ENCODE peak calls at places on chromosomes 3 and 15, in eight cellular contexts. One of them, this sample, is unnamed.

GRCh38 chr3:151379083-151379734 is 5.3 kb downstream of the P2RY12 start:
- DNase-seq in D721Med: no peak
- DNase-seq in sigmoid colon: no peak
- DNase-seq in CD4-positive, alpha-beta T cell: no peak
- DNase-seq in AG04449: no peak
- DNase-seq in psoas muscle: peak; percentile 13
- DNase-seq in fibroblast of pulmonary artery: peak; percentile 26
- DNase-seq in osteocyte: no peak
- DNase-seq in this sample: peak; percentile 57

GRCh38 chr3:50154840-50155490 is at the start of gene SEMA3F:
- DNase-seq in osteocyte: no peak
- DNase-seq in psoas muscle: peak; percentile 72
- DNase-seq in D721Med: peak; percentile 89
- DNase-seq in fibroblast of pulmonary artery: peak; percentile 68
- DNase-seq in AG04449: no peak
- DNase-seq in CD4-positive, alpha-beta T cell: peak; percentile 37
- DNase-seq in sigmoid colon: peak; percentile 74
- DNase-seq in this sample: peak; percentile 62

GRCh38 chr3:72343078-72343477 is 505.2 kb downstream of the SHQ1 start:
- DNase-seq in psoas muscle: no peak
- DNase-seq in sigmoid colon: no peak
- DNase-seq in osteocyte: no peak
- DNase-seq in D721Med: no peak
- DNase-seq in CD4-positive, alpha-beta T cell: no peak
- DNase-seq in AG04449: no peak
- DNase-seq in fibroblast of pulmonary artery: no peak
- DNase-seq in this sample: peak; percentile 48

GRCh38 chr3:41419809-41420208 is 220.5 kb downstream of the CTNNB1 start:
- DNase-seq in osteocyte: no peak
- DNase-seq in sigmoid colon: no peak
- DNase-seq in fibroblast of pulmonary artery: no peak
- DNase-seq in AG04449: no peak
- DNase-seq in D721Med: no peak
- DNase-seq in CD4-positive, alpha-beta T cell: no peak
- DNase-seq in psoas muscle: no peak
- DNase-seq in this sample: no peak

GRCh38 chr3:42831321-42831713 is 22.1 kb downstream of the ACKR2 start:
- DNase-seq in psoas muscle: peak; percentile 64
- DNase-seq in osteocyte: peak; percentile 81
- DNase-seq in sigmoid colon: peak; percentile 79
- DNase-seq in fibroblast of pulmonary artery: peak; percentile 60
- DNase-seq in D721Med: no peak
- DNase-seq in AG04449: no peak
- DNase-seq in CD4-positive, alpha-beta T cell: peak; percentile 63
- DNase-seq in this sample: peak; percentile 62

GRCh38 chr3:20857636-20858035 is 671.6 kb upstream of the SGO1 start:
- DNase-seq in psoas muscle: no peak
- DNase-seq in D721Med: no peak
- DNase-seq in osteocyte: no peak
- DNase-seq in CD4-positive, alpha-beta T cell: no peak
- DNase-seq in fibroblast of pulmonary artery: peak; percentile 22
- DNase-seq in AG04449: peak; percentile 33
- DNase-seq in sigmoid colon: no peak
- DNase-seq in this sample: peak; percentile 3

GRCh38 chr3:111616417-111617105 is 21.4 kb upstream of the ZBED2 start:
- DNase-seq in fibroblast of pulmonary artery: no peak
- DNase-seq in osteocyte: no peak
- DNase-seq in CD4-positive, alpha-beta T cell: peak; percentile 32
- DNase-seq in sigmoid colon: no peak
- DNase-seq in psoas muscle: no peak
- DNase-seq in D721Med: no peak
- DNase-seq in AG04449: no peak
- DNase-seq in this sample: peak; percentile 24

GRCh38 chr15:55902975-55903374 is 90.4 kb downstream of the NEDD4 start:
- DNase-seq in fibroblast of pulmonary artery: no peak
- DNase-seq in AG04449: no peak
- DNase-seq in CD4-positive, alpha-beta T cell: no peak
- DNase-seq in osteocyte: no peak
- DNase-seq in psoas muscle: no peak
- DNase-seq in D721Med: no peak
- DNase-seq in sigmoid colon: no peak
- DNase-seq in this sample: no peak

GRCh38 chr15:88489321-88489720 is 21.8 kb downstream of the MRPS11 start:
- DNase-seq in AG04449: no peak
- DNase-seq in fibroblast of pulmonary artery: no peak
- DNase-seq in osteocyte: no peak
- DNase-seq in sigmoid colon: no peak
- DNase-seq in psoas muscle: no peak
- DNase-seq in D721Med: no peak
- DNase-seq in CD4-positive, alpha-beta T cell: no peak
- DNase-seq in this sample: no peak

GRCh38 chr3:49357466-49358216 is 512 bp downstream of the GPX1 start:
- DNase-seq in D721Med: no peak
- DNase-seq in osteocyte: peak; percentile 87
- DNase-seq in CD4-positive, alpha-beta T cell: peak; percentile 29
- DNase-seq in psoas muscle: peak; percentile 62
- DNase-seq in fibroblast of pulmonary artery: peak; percentile 93
- DNase-seq in sigmoid colon: peak; percentile 80
- DNase-seq in AG04449: peak; percentile 49
- DNase-seq in this sample: peak; percentile 93

GRCh38 chr15:39177561-39177960 is 403.3 kb upstream of the THBS1 start:
- DNase-seq in fibroblast of pulmonary artery: no peak
- DNase-seq in sigmoid colon: no peak
- DNase-seq in psoas muscle: no peak
- DNase-seq in AG04449: no peak
- DNase-seq in D721Med: no peak
- DNase-seq in osteocyte: no peak
- DNase-seq in CD4-positive, alpha-beta T cell: no peak
- DNase-seq in this sample: no peak

GRCh38 chr3:52339612-52340011 is 23.5 kb downstream of the DNAH1 start:
- DNase-seq in D721Med: no peak
- DNase-seq in psoas muscle: no peak
- DNase-seq in AG04449: peak; percentile 57
- DNase-seq in fibroblast of pulmonary artery: peak; percentile 93
- DNase-seq in osteocyte: no peak
- DNase-seq in sigmoid colon: no peak
- DNase-seq in CD4-positive, alpha-beta T cell: peak; percentile 21
- DNase-seq in this sample: peak; percentile 94

DNA sequence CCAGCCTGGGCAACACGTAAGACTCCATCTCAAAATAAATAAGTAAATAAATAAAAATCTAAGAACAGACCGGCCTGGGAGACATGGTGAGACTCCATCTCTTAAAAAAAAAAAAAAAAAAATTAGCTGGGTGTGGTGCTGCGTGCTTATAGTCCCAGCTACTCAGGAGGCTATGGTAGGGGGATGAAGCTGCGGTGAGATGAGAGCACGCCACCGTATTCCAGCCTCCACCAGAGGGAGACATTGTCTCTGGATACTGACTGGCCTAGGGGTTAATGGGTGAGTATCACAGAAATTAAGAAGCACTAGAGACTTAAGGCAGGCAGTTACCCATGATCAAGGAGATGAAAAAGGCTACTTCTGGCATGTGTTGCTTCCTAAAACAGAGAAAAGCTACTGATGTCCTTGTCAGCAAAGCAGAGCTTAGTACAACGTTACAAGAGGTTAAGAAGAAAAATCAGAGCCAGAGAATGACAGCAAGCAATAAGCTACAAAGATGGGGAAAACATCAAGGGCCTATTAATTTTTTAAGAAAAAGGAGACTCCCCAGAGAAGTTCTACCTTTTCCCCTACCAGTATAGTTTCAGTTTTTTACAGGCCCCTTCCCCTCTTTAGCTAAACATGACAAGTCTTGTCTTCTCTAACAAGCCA is 8.6 kb downstream of the TFRC start:
- DNase-seq in AG04449: no peak
- DNase-seq in fibroblast of pulmonary artery: peak; percentile 74
- DNase-seq in osteocyte: no peak
- DNase-seq in psoas muscle: no peak
- DNase-seq in sigmoid colon: no peak
- DNase-seq in CD4-positive, alpha-beta T cell: peak; percentile 64
- DNase-seq in D721Med: peak; percentile 49
- DNase-seq in this sample: peak; percentile 76
- TF ChIP-seq CTCF in AG04449: peak; percentile 84
- TF ChIP-seq CTCF in fibroblast of pulmonary artery: peak; percentile 89
- TF ChIP-seq CTCF in osteocyte: peak; percentile 83
- TF ChIP-seq CTCF in psoas muscle: peak; percentile 75
- TF ChIP-seq CTCF in sigmoid colon: peak; percentile 69
- TF ChIP-seq CTCF in CD4-positive, alpha-beta T cell: peak; percentile 80
- TF ChIP-seq CTCF in D721Med: peak; percentile 79
- TF ChIP-seq CTCF in this sample: peak; percentile 93

DNA sequence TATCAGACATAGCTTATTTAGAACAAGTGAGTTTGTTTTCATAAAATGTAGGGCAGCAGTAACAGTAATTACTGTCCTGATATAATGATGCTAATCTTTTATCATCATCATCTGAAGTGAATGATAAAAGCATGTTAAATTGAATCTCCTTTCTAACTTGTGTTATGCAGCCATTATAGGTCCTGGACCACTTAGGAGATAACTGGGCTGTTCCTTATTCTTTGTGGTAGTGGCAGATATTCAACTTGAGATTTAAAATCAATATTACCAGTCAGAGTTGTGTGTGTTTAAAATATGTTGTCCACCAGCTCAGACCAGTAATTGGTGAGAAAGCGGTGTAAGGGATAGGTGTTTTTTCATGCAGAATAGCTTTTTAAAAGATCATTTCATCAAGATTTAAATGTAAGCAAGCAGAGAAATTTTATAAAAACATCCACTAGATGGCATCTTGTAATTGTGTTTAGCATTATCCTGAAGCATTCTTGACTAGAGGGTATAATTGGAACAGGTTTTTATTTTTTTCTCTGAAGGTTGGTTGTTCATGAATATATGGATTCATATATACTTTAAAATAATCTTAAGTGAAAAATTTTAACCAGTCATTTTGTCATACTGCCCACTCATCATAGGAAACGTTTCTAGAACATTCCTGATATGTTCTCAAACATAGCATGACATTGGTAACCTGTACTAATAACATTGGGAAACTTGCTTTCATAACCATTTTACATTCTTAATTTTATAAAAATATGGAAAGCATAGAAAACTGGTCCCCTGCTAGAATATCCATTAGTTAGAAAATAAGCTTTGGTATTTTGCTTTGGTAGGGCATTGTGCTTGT is 153.9 kb downstream of the BBX start:
- DNase-seq in fibroblast of pulmonary artery: peak; percentile 58
- DNase-seq in sigmoid colon: no peak
- DNase-seq in AG04449: no peak
- DNase-seq in CD4-positive, alpha-beta T cell: no peak
- DNase-seq in osteocyte: no peak
- DNase-seq in psoas muscle: no peak
- DNase-seq in D721Med: no peak
- DNase-seq in this sample: peak; percentile 64
- TF ChIP-seq CTCF in fibroblast of pulmonary artery: peak; percentile 48
- TF ChIP-seq CTCF in sigmoid colon: peak; percentile 47
- TF ChIP-seq CTCF in AG04449: peak; percentile 29
- TF ChIP-seq CTCF in CD4-positive, alpha-beta T cell: peak; percentile 77
- TF ChIP-seq CTCF in osteocyte: peak; percentile 67
- TF ChIP-seq CTCF in psoas muscle: peak; percentile 65
- TF ChIP-seq CTCF in D721Med: peak; percentile 51
- TF ChIP-seq CTCF in this sample: peak; percentile 54

GRCh38 chr3:7800006-7800780 is 701.4 kb upstream of the LMCD1 start:
- DNase-seq in AG04449: no peak
- DNase-seq in osteocyte: no peak
- DNase-seq in psoas muscle: no peak
- DNase-seq in D721Med: no peak
- DNase-seq in CD4-positive, alpha-beta T cell: no peak
- DNase-seq in sigmoid colon: no peak
- DNase-seq in fibroblast of pulmonary artery: peak; percentile 35
- DNase-seq in this sample: peak; percentile 20
- TF ChIP-seq CTCF in AG04449: no peak
- TF ChIP-seq CTCF in osteocyte: no peak
- TF ChIP-seq CTCF in psoas muscle: peak; percentile 10
- TF ChIP-seq CTCF in D721Med: peak; percentile 34
- TF ChIP-seq CTCF in CD4-positive, alpha-beta T cell: peak; percentile 45
- TF ChIP-seq CTCF in sigmoid colon: no peak
- TF ChIP-seq CTCF in fibroblast of pulmonary artery: peak; percentile 37
- TF ChIP-seq CTCF in this sample: no peak

DNA sequence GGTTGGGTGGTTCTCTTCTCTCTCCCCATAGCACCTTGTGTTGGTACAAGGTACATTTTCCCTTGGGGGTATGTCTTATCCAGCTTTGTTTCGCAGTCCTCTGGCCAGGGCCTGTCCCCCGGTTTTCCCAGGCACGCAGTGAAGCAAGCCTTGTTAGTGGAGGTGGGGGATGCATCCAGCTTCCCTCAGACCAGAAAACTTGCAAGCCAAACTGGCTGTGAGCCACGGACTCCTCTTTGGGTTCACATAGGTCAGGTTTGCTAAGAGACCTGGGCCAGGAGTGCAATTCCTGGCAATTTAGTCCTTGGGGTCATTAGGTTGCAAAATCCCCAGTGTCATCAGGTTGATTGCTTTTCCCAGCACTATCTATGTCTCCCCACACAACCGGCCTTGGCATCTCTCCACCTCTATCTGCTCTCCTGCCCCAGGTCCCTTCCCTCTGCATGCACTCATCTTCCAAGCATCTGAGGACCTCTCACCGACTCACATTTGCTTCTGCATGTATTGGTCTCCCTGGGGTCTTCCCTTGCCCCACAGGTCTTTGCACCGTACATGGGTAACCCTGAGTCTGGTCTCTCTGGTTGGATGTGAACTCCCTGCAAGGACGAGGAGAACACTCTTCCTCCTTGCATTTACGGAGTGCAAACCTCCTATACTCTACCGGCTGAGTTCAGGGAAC is 34.2 kb downstream of the BCL2L10 start:
- DNase-seq in fibroblast of pulmonary artery: no peak
- DNase-seq in CD4-positive, alpha-beta T cell: no peak
- DNase-seq in osteocyte: peak; percentile 63
- DNase-seq in psoas muscle: no peak
- DNase-seq in AG04449: no peak
- DNase-seq in sigmoid colon: no peak
- DNase-seq in D721Med: no peak
- DNase-seq in this sample: no peak
- TF ChIP-seq CTCF in fibroblast of pulmonary artery: no peak
- TF ChIP-seq CTCF in CD4-positive, alpha-beta T cell: no peak
- TF ChIP-seq CTCF in osteocyte: no peak
- TF ChIP-seq CTCF in psoas muscle: no peak
- TF ChIP-seq CTCF in AG04449: no peak
- TF ChIP-seq CTCF in sigmoid colon: no peak
- TF ChIP-seq CTCF in D721Med: no peak
- TF ChIP-seq CTCF in this sample: no peak

DNA sequence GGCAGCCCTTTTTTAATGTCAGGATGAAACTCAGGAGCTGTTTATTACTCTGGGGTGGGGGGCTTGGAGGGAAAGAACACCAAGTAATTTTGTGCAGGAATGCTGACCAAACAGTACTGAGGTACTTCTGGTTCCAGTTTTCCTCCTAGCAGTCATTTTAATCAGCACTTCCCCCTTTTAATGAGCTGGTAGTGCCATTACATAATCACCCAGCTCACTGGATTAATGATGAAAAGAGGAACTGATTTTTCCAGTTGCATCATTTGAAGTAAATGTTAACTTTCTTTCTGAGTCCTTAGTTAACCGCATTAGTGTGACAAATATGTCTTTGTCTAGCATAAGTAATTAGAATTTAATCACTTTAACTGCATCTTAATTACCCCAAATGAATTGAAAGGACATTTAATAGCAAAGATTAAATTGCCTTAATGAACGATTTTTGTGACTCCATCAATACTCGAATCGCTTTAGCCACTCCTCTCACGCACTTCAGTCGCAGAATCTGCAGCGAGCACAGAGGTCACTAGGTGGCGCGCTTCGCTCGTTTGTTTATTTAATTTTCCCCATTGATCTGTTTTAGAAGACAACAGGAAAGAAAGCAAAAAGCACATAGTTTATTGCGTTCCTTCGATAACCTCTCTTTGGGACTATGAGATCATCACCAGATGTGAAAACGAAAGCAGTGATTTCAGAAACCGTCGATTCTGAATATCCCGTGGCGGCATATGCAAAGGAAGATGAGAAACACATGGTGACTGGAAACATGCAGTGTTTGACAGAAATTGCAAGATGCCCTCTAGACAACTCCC is 9.8 kb downstream of the ONECUT1 start:
- DNase-seq in D721Med: no peak
- DNase-seq in CD4-positive, alpha-beta T cell: peak; percentile 60
- DNase-seq in fibroblast of pulmonary artery: peak; percentile 66
- DNase-seq in osteocyte: peak; percentile 82
- DNase-seq in AG04449: no peak
- DNase-seq in psoas muscle: peak; percentile 54
- DNase-seq in sigmoid colon: no peak
- DNase-seq in this sample: peak; percentile 69
- TF ChIP-seq CTCF in D721Med: peak; percentile 97
- TF ChIP-seq CTCF in CD4-positive, alpha-beta T cell: peak; percentile 97
- TF ChIP-seq CTCF in fibroblast of pulmonary artery: peak; percentile 93
- TF ChIP-seq CTCF in osteocyte: peak; percentile 94
- TF ChIP-seq CTCF in AG04449: peak; percentile 77
- TF ChIP-seq CTCF in psoas muscle: peak; percentile 90
- TF ChIP-seq CTCF in sigmoid colon: peak; percentile 80
- TF ChIP-seq CTCF in this sample: peak; percentile 92

This sample was measured in choroid plexus epithelial cell.